ENCODE peak calls at places on chromosome 3, in six cellular contexts. R is ovary, P is breast epithelium, O is transverse colon, S is heart left ventricle, B is H1. T is an unnamed sample.
A peak's percentile ranks its signal among the peaks of the same experiment; 100 is the strongest.

GRCh38 chr3:173892547-173892946 is 495.0 kb downstream of the NLGN1 start:
- DNase-seq in B (no peak), P (no peak), S (no peak), O (no peak), R (no peak), T (no peak)

GRCh38 chr3:57557088-57557537 is 1.0 kb downstream of the PDE12 start:
- DNase-seq in R (no peak), O (peak; percentile 29), B (no peak), S (no peak), P (no peak), T (no peak)

GRCh38 chr3:116939550-116939949 is 230.0 kb downstream of the TUSC7 start:
- DNase-seq in R (no peak), P (no peak), S (no peak), B (no peak), O (peak; percentile 78), T (no peak)

GRCh38 chr3:101518421-101518871 is 5.4 kb upstream of the SENP7 start:
- DNase-seq in R (no peak), P (no peak), S (no peak), O (no peak), B (no peak), T (no peak)

GRCh38 chr3:192915306-192915705 is 2.4 kb downstream of the MB21D2 start:
- DNase-seq in O (no peak), S (peak; percentile 19), P (no peak), B (no peak), R (no peak), T (no peak)

GRCh38 chr3:21752749-21753347 is 1.8 kb upstream of the ZNF385D start:
- DNase-seq in P (no peak), B (no peak), R (no peak), S (peak; percentile 36), O (no peak), T (no peak)

GRCh38 chr3:108610651-108611050 is 21.1 kb downstream of the DZIP3 start:
- DNase-seq in B (no peak), R (no peak), S (no peak), O (no peak), P (no peak), T (no peak)

GRCh38 chr3:19815805-19816204 is 118.2 kb downstream of the EFHB start:
- DNase-seq in O (no peak), S (no peak), R (no peak), B (no peak), P (no peak), T (no peak)

GRCh38 chr3:41874022-41874421 is 87.9 kb downstream of the ULK4 start:
- DNase-seq in O (no peak), P (no peak), S (no peak), B (no peak), R (no peak), T (no peak)

DNA sequence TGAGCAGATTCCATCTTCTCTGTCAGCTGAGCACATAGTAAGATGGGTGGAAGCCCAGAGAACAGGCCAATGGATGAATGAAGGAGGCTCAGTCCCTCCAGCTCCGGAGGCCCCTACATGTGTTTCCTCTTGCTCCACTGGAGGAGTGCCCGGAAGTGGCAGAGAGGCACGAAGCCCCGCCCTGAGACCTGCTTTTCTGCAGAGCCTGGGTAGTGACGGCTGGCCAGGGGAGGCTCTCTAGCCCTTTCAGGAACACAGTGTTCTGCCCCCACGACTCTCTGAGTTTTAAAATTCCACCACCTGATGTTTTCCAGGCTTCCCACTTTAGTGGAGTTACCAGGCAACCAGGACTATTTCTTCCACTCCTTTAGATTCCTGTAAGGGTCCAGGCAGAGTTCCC is 149.4 kb upstream of the SLC6A11 start:
- DNase-seq in O (peak; percentile 13), S (no peak), B (no peak), R (no peak), P (no peak), T (no peak)
- TF ChIP-seq CTCF in O (no peak), S (no peak), B (no peak), R (no peak), P (no peak), T (no peak)

DNA sequence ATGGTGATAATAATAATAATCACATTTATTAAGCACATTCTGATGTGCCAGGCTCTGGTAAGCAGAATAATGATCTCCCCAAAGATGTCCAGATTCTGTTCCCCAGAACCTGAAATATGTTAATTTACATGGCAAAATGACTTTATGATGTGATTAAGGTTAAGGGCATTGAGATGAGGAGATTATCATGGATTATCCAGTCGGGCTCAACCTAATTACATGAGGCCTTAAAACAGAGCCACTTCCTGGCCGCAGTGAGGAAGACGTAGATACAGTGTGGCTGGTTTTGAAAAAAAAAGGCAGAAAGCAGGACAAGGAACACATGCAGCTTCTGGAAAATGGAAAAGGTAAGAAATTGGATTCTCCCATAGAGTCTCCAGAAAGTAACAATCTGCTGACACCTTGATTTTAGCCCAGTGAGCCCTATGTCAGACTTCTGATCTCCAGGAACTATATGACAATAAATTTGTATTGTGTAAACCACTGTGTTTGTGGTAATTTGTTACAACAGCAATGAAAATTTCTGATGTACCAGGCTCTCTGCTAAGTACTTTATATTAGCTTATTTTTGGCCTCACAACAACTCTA is 126.7 kb downstream of the ALCAM start:
- DNase-seq in S (no peak), P (no peak), B (no peak), O (no peak), R (no peak), T (no peak)
- H3K4me1 ChIP-seq in S (no peaks in the 10 kb centered on the region), P (no peaks in the 10 kb centered on the region), B (peaks cover 3% of the 10 kb centered on the region), O (no peaks in the 10 kb centered on the region), R (no peaks in the 10 kb centered on the region), T (no peaks in the 10 kb centered on the region)

GRCh38 chr3:141949394-141949793 is 73.0 kb downstream of the ATP1B3 start:
- DNase-seq in B (peak; percentile 37), P (no peak), O (no peak), R (no peak), S (no peak), T (no peak)
- TF ChIP-seq POLR2A in B (no peak), P (no peak), O (no peak), R (no peak), S (no peak), T (no peak)

GRCh38 chr3:165614332-165614731 is 222.9 kb downstream of the BCHE start:
- DNase-seq in R (no peak), P (no peak), O (no peak), B (no peak), S (no peak), T (no peak)
- TF ChIP-seq CTCF in R (no peak), P (no peak), O (no peak), B (no peak), S (no peak), T (no peak)

GRCh38 chr3:121793078-121793477 is 41.8 kb downstream of the IQCB1 start:
- DNase-seq in O (no peak), B (no peak), S (no peak), P (no peak), R (no peak), T (no peak)
- H3K4me1 ChIP-seq in O (no peaks in the 10 kb centered on the region), B (no peaks in the 10 kb centered on the region), S (no peaks in the 10 kb centered on the region), P (no peaks in the 10 kb centered on the region), R (no peaks in the 10 kb centered on the region), T (no peaks in the 10 kb centered on the region)

GRCh38 chr3:64267774-64268604 is 42.7 kb upstream of the PRICKLE2 start:
- DNase-seq in R (peak; percentile 70), B (peak; percentile 77), O (peak; percentile 55), P (peak; percentile 63), S (peak; percentile 78), T (no peak)
- TF ChIP-seq POLR2A in R (peak; percentile 49), B (no peak), O (peak; percentile 67), P (peak; percentile 54), S (no peak), T (no peak)

GRCh38 chr3:150521458-150521857 is 24.8 kb downstream of the SERP1 start:
- DNase-seq in R (no peak), O (no peak), S (no peak), P (no peak), B (no peak), T (no peak)
- TF ChIP-seq CTCF in R (no peak), O (no peak), S (no peak), P (no peak), B (no peak), T (no peak)

DNA sequence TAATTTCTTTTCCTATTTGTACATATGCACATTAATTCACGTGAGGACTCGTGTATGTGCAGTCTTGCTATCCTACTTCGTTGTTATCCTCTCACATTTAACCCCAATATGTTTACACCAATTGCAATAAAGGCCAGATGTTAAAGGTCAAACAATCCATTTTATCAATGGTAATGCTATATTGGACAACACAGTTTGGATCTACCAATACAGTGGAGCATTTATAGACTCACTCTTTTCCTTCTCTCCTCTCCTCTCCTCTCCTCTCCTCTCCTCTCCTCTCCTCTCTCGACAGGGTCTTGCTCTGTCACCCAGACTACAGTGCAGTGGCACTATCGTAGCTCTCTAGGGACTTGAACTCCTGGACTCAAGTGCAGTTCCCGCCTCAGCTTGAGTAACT is 324.0 kb downstream of the PTPRG start:
- DNase-seq in P (no peak), S (no peak), B (no peak), O (no peak), R (no peak), T (no peak)
- H3K4me1 ChIP-seq in P (no peaks in the 10 kb centered on the region), S (peaks cover 2% of the 10 kb centered on the region), B (no peaks in the 10 kb centered on the region), O (no peaks in the 10 kb centered on the region), R (no peaks in the 10 kb centered on the region), T (no peaks in the 10 kb centered on the region)

GRCh38 chr3:47848599-47849117 is 45.7 kb downstream of the DHX30 start:
- DNase-seq in B (no peak), P (no peak), R (no peak), S (no peak), O (no peak), T (no peak)

GRCh38 chr3:47850062-47850802 is 47.3 kb downstream of the DHX30 start:
- DNase-seq in R (no peak), B (peak; percentile 52), P (no peak), S (no peak), O (no peak), T (no peak)

GRCh38 chr3:47847801-47848518 is 45.0 kb downstream of the DHX30 start:
- DNase-seq in R (no peak), P (no peak), O (no peak), S (no peak), B (no peak), T (no peak)

GRCh38 chr3:47850803-47851417 is 48.0 kb downstream of the DHX30 start:
- DNase-seq in S (no peak), B (peak; percentile 46), O (no peak), R (no peak), P (no peak), T (no peak)

GRCh38 chr3:47849186-47850061 is 46.5 kb downstream of the DHX30 start:
- DNase-seq in S (no peak), R (peak; percentile 46), P (no peak), O (no peak), B (peak; percentile 46), T (no peak)
- TF ChIP-seq POLR2A in S (no peak), R (no peak), P (no peak), O (no peak), B (no peak), T (no peak)

GRCh38 chr3:133464573-133464972 is 64.7 kb downstream of the BFSP2 start:
- DNase-seq in B (no peak), S (no peak), P (no peak), O (no peak), R (no peak), T (no peak)
- TF ChIP-seq CTCF in B (no peak), S (no peak), P (peak; percentile 11), O (no peak), R (no peak), T (no peak)

T was measured in esophagus squamous epithelium.